ENCODE peak calls at places on chromosome 13, in six cellular contexts. Q, R, P, M, V and D are unnamed samples.

GRCh38 chr13:96994030-96994848 is at the start of gene OXGR1:
- DNase-seq in Q (peak), R (no peak), M (peak), P (no peak), V (no peak), D (no peak)

GRCh38 chr13:23674795-23675640 is 104.8 kb downstream of the TNFRSF19 start:
- DNase-seq in M (no peak), P (no peak), V (peak), Q (no peak), R (peak), D (no peak)

GRCh38 chr13:24215732-24216131 is 55.2 kb downstream of the SPATA13 start:
- DNase-seq in P (no peak), V (no peak), R (peak), Q (peak), M (no peak), D (peak)

GRCh38 chr13:97258801-97259200 is 36.7 kb downstream of the MBNL2 start:
- DNase-seq in Q (no peak), R (no peak), V (no peak), M (no peak), P (no peak), D (no peak)

GRCh38 chr13:37914781-37915391 is 45.3 kb upstream of the TRPC4 start:
- DNase-seq in M (no peak), Q (no peak), R (peak), V (no peak), P (no peak), D (no peak)

GRCh38 chr13:106033634-106034033 is 501.8 kb downstream of the EFNB2 start:
- DNase-seq in P (no peak), Q (no peak), V (peak), R (peak), M (no peak), D (no peak)

GRCh38 chr13:51520524-51520923 is 63.7 kb upstream of the WDFY2 start:
- DNase-seq in M (no peak), R (peak), Q (no peak), P (no peak), V (peak), D (peak)

GRCh38 chr13:92158335-92158734 is 759.9 kb downstream of the GPC5 start:
- DNase-seq in M (no peak), P (no peak), R (peak), Q (no peak), V (no peak), D (no peak)

GRCh38 chr13:34064456-34065205 is 246.7 kb downstream of the RFC3 start:
- DNase-seq in Q (no peak), M (no peak), V (no peak), P (no peak), R (no peak), D (no peak)

GRCh38 chr13:20351279-20352022 is 119.3 kb upstream of the GJB6 start:
- DNase-seq in P (no peak), M (no peak), V (peak), R (peak), Q (no peak), D (no peak)

GRCh38 chr13:65748227-65748626 is 1481.9 kb downstream of the PCDH9 start:
- DNase-seq in M (no peak), Q (peak), V (no peak), R (no peak), P (no peak), D (no peak)

GRCh38 chr13:36839281-36839680 is 20.3 kb downstream of the RFXAP start:
- DNase-seq in V (no peak), M (no peak), Q (no peak), P (no peak), R (no peak), D (no peak)

GRCh38 chr13:31909889-31910551 is 121.6 kb upstream of the FRY start:
- DNase-seq in R (peak), M (no peak), P (no peak), V (peak), Q (no peak), D (peak)

GRCh38 chr13:28744656-28745055 is 25.9 kb upstream of the SLC46A3 start:
- DNase-seq in R (no peak), M (no peak), V (no peak), P (no peak), Q (no peak), D (no peak)

GRCh38 chr13:30145709-30146367 is 161.5 kb downstream of the KATNAL1 start:
- DNase-seq in P (no peak), V (no peak), R (no peak), Q (no peak), M (no peak), D (no peak)

GRCh38 chr13:109272595-109273325 is 513.6 kb downstream of the IRS2 start:
- DNase-seq in M (no peak), Q (no peak), P (no peak), R (peak), V (no peak), D (no peak)

GRCh38 chr13:46386996-46387851 is at the start of gene RUBCNL:
- DNase-seq in V (no peak), M (peak), Q (peak), R (peak), P (peak), D (no peak)

GRCh38 chr13:52711277-52711676 is 28.3 kb downstream of the CNMD start:
- DNase-seq in P (no peak), R (no peak), V (no peak), M (no peak), Q (no peak), D (no peak)
- TF ChIP-seq CTCF in P (no peak), R (no peak), V (no peak), M (no peak), Q (no peak), D (no peak)

DNA sequence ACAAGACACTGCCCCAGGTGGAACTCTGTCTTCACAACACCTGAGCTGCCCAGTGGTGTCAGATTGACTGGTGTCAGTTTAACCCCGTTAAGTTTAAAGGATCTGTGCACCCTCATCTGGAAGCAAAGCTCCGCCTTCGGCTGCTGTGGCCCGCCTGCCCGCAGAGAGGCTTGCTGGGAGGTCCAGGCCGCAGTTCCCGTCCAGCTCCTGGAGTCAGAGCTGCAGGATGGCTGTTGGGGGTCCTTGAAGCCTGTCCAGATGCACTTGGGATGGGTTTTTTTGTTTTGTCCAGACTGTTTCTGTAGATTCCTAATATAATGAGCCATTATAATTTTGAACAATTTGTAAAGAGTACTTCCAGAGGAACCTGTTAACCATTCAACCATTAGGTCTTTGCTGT is 16.1 kb downstream of the CUL4A start:
- DNase-seq in Q (no peak), M (no peak), R (no peak), P (no peak), V (no peak), D (no peak)
- TF ChIP-seq CTCF in Q (no peak), M (no peak), R (no peak), P (no peak), V (no peak), D (no peak)

GRCh38 chr13:22031702-22032286 is 360.9 kb downstream of the FGF9 start:
- DNase-seq in Q (no peak), M (no peak), R (no peak), P (no peak), V (no peak), D (no peak)
- TF ChIP-seq CTCF in Q (no peak), M (no peak), R (no peak), P (no peak), V (no peak), D (no peak)

DNA sequence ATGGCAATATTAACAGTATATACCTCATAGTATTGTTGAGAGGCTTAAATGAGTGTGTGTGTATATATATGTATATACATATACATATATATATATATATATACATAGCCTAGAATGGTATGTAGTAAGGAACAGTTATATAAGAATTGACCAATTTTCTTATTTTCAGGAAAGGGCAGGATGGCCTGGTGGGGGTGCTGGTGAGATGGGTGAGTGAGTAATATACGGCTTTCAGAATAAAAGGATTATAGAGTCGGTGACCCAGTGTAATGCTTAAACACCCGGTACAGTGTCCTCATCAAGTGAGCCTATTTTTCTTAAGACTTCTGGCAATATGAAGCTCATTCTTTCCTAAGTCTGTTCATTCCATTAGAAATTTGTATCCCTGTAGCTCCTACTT is 11.7 kb upstream of the FAM216B start:
- DNase-seq in V (no peak), M (no peak), Q (no peak), P (no peak), R (no peak), D (no peak)
- TF ChIP-seq CTCF in V (no peak), M (no peak), Q (no peak), P (no peak), R (no peak), D (no peak)

GRCh38 chr13:44976949-44977583 is 12.2 kb downstream of the NUFIP1 start:
- DNase-seq in Q (no peak), M (no peak), P (no peak), V (no peak), R (no peak), D (peak)

GRCh38 chr13:44976196-44976595 is 13.1 kb downstream of the NUFIP1 start:
- DNase-seq in Q (no peak), R (no peak), V (no peak), M (no peak), P (no peak), D (no peak)

GRCh38 chr13:44974056-44974798 is 15.0 kb downstream of the NUFIP1 start:
- DNase-seq in R (peak), V (no peak), Q (no peak), M (no peak), P (no peak), D (no peak)

GRCh38 chr13:44972956-44973581 is 16.2 kb downstream of the NUFIP1 start:
- DNase-seq in P (no peak), R (peak), M (no peak), Q (no peak), V (no peak), D (no peak)

GRCh38 chr13:44978328-44978727 is 10.9 kb downstream of the NUFIP1 start:
- DNase-seq in M (no peak), V (no peak), P (no peak), R (no peak), Q (no peak), D (no peak)
- TF ChIP-seq CTCF in M (no peak), V (no peak), P (no peak), R (no peak), Q (no peak), D (no peak)

GRCh38 chr13:63636231-63636993 is 2220.8 kb upstream of the PCDH20 start:
- DNase-seq in R (peak), M (no peak), Q (no peak), P (no peak), V (no peak), D (no peak)
- TF ChIP-seq CTCF in R (no peak), M (no peak), Q (no peak), P (peak), V (peak), D (peak)

DNA sequence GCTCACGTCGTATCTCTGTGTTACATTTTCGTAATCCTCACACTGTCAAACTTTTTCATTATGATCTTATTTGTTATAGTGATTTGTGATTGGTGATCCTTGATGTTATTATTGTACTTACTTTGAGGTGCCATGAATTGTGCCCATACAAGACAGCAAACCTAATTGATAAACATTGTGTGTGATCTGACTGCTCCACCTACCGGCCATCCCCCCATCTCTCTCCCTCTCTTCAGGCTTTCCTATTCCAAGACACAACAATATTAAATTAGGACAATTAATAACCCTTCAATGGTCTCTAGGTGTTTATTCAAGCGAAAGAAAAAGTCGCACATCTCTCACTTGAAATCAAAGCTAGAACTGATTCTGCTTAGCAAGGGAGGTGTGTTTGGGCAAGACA is 349.3 kb downstream of the RBM26 start:
- DNase-seq in V (no peak), M (no peak), R (no peak), Q (no peak), P (no peak), D (no peak)
- TF ChIP-seq CTCF in V (no peak), M (no peak), R (no peak), Q (no peak), P (no peak), D (peak)

DNA sequence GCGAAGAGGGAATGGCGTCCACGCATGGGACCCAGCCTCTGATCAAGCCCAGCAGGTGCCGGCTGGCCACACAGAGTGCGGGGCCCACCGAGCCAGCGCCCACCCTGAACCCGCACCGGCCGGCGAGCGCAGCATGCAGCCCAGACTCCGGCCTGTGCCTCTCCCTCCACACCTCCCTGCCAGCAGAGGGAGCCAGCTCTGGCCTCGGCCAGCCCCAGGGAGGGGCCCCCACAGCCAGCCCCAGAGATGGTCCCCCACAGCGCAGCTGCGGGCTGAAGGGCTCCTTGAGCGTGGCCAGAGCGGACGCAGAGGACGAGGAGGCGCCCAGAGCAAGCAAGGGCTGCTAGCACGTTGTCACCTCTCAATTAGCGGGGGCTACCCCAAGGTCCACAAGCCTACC is 904.5 kb downstream of the SLITRK6 start:
- DNase-seq in Q (peak), R (no peak), P (no peak), M (no peak), V (no peak), D (no peak)
- TF ChIP-seq CTCF in Q (no peak), R (no peak), P (no peak), M (no peak), V (no peak), D (no peak)

GRCh38 chr13:25406377-25406776 is 34.6 kb downstream of the ATP8A2 start:
- DNase-seq in Q (no peak), M (no peak), P (no peak), V (no peak), R (no peak), D (peak)
- TF ChIP-seq CTCF in Q (no peak), M (no peak), P (no peak), V (peak), R (no peak), D (peak)